ENCODE peak calls at places on chromosomes 16 and 17, in four cellular contexts. S is tibial artery, Z is thoracic aorta, F is IMR-90. P is an unnamed sample.

GRCh38 chr17:50731575-50732460 is 12.4 kb downstream of the LUC7L3 start:
- DNase-seq in S (no peak), Z (no peak), F (no peak), P (no peak)

GRCh38 chr16:49484454-49484853 is 110.8 kb downstream of the C16orf78 start:
- DNase-seq in S (peak; percentile 83), Z (peak; percentile 43), F (no peak), P (peak; percentile 83)

GRCh38 chr16:30895592-30896202 is 717 bp upstream of the CTF1 start:
- DNase-seq in S (no peak), Z (no peak), F (no peak), P (no peak)

GRCh38 chr17:38458521-38458920 is 30.3 kb downstream of the ARHGAP23 start:
- DNase-seq in S (no peak), Z (no peak), F (no peak), P (no peak)

GRCh38 chr17:9206160-9206988 is 185.1 kb downstream of the NTN1 start:
- DNase-seq in S (no peak), Z (no peak), F (no peak), P (no peak)

GRCh38 chr16:66193543-66194229 is 172.8 kb upstream of the CDH5 start:
- DNase-seq in S (no peak), Z (no peak), F (no peak), P (no peak)

GRCh38 chr16:22081050-22081449 is 11.3 kb upstream of the VWA3A start:
- DNase-seq in S (no peak), Z (no peak), F (no peak), P (no peak)

GRCh38 chr17:36850794-36851193 is 86.5 kb upstream of the LHX1 start:
- DNase-seq in S (no peak), Z (no peak), F (peak; percentile 74), P (no peak)

GRCh38 chr16:65740716-65741115 is 618.9 kb upstream of the CDH11 start:
- DNase-seq in S (no peak), Z (no peak), F (peak; percentile 26), P (no peak)

GRCh38 chr17:38415250-38416194 is 12.7 kb upstream of the ARHGAP23 start:
- DNase-seq in S (no peak), Z (no peak), F (peak; percentile 69), P (no peak)

GRCh38 chr16:51152691-51153261 is 1.7 kb upstream of the SALL1 start:
- DNase-seq in S (no peak), Z (no peak), F (peak; percentile 37), P (no peak)

GRCh38 chr16:85449885-85450245 is 163.3 kb upstream of the GSE1 start:
- DNase-seq in S (no peak), Z (no peak), F (no peak), P (no peak)

GRCh38 chr17:70434536-70435490 is 265.5 kb downstream of the KCNJ2 start:
- DNase-seq in S (no peak), Z (no peak), F (no peak), P (no peak)

GRCh38 chr17:20922128-20922670 is 120.6 kb downstream of the USP22 start:
- DNase-seq in S (no peak), Z (no peak), F (peak; percentile 52), P (no peak)

GRCh38 chr16:54928421-54929089 is 2.1 kb upstream of the IRX5 start:
- DNase-seq in S (peak; percentile 87), Z (no peak), F (no peak), P (no peak)

GRCh38 chr16:50025544-50025931 is 513 bp downstream of the CNEP1R1 start:
- DNase-seq in S (no peak), Z (no peak), F (no peak), P (no peak)

GRCh38 chr16:68373528-68374250 is 62.9 kb downstream of the PRMT7 start:
- DNase-seq in S (no peak), Z (no peak), F (no peak), P (no peak)

GRCh38 chr17:6084226-6085161 is 14.3 kb downstream of the WSCD1 start:
- DNase-seq in S (no peak), Z (no peak), F (no peak), P (no peak)

GRCh38 chr17:39208893-39209292 is 8.8 kb downstream of the RPL19 start:
- DNase-seq in S (no peak), Z (no peak), F (no peak), P (no peak)

GRCh38 chr17:64420143-64420670 is 28.7 kb upstream of the MILR1 start:
- DNase-seq in S (no peak), Z (no peak), F (peak; percentile 84), P (no peak)

GRCh38 chr17:7560172-7561027 is 1.3 kb upstream of the SENP3 start:
- DNase-seq in S (peak; percentile 79), Z (no peak), F (peak; percentile 49), P (no peak)

DNA sequence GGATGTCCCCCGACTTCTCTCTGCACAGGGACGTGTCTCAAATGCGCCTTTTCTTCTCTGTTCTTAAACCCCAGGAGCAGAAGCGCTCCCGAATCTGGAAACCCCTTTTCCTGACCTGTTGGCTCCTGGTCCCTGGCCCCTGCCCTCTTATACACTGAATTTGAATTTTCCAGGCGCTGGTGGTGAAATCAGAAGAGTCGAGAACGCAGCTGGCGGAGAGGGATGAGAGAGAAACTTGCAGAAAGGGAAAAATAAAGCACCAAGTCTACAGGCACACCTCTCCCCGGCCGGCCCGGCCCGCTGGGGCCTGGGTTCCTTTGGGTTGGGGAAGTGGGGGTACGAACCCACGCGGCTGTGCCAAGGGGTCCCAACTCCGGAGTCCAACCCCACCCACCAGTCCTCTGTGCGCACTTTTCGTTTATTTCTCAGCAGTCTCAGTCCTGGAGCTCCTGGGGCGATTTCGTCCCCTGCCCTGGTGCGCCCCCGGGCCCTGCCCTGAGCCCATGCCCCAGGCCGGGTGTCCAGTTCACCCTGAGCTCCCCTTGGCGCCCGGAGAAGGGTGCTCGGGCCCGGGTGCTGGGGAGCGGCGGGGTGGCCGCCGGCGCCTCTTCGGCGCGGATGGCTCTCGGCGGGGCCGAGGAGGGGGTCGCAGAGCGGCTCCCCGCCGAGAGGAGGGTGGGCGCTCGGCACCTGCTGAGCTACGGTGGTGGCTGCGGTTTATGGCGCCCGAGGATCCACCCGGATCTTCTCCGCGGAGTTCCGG is 15.5 kb upstream of the CBX8 start:
- DNase-seq in S (no peak), Z (no peak), F (no peak), P (no peak)
- H3K27ac ChIP-seq in S (no peak overlapping the region), Z (no peak overlapping the region), F (no peak overlapping the region), P (no peak overlapping the region)

GRCh38 chr16:74718140-74718539 is 17.5 kb upstream of the MLKL start:
- DNase-seq in S (no peak), Z (no peak), F (no peak), P (no peak)
- H3K36me3 ChIP-seq in S (no peaks in the 10 kb centered on the region), Z (no peaks in the 10 kb centered on the region), F (no peaks in the 10 kb centered on the region), P (no peaks in the 10 kb centered on the region)

GRCh38 chr16:9755076-9755475 is 427.2 kb downstream of the GRIN2A start:
- DNase-seq in S (no peak), Z (no peak), F (no peak), P (no peak)
- TF ChIP-seq CTCF in S (no peak), Z (no peak), F (no peak), P (no peak)

GRCh38 chr17:67850991-67851631 is 25.8 kb downstream of the BPTF start:
- DNase-seq in S (no peak), Z (no peak), F (no peak), P (no peak)
- H3K27ac ChIP-seq in S (no peak overlapping the region), Z (no peak overlapping the region), F (no peak overlapping the region), P (no peak overlapping the region)

DNA sequence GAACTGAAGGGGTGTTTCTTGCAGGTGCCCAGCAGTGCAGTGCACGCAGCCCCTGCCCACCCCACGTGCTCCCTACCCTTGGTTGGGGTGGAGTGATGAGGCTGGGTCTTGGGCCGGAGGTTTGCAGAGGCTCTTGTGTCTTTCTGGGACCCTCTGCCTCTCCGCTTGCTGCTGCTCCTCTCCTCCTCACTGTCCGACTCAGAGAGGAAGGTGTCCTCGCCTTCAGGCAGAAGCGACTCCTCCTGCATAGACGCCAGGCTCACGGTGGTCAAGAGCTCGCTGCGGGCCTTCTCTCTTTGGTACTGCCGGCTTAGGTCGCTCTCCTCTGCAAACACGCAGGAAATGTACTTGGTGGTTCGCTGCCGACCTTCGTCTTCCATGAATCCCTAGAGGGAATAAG is 42.9 kb downstream of the GTF3C1 start:
- DNase-seq in S (no peak), Z (no peak), F (no peak), P (no peak)
- H3K36me3 ChIP-seq in S (peaks cover 98% of the 10 kb centered on the region), Z (peaks cover 93% of the 10 kb centered on the region), F (peaks cover 79% of the 10 kb centered on the region), P (peaks cover 99% of the 10 kb centered on the region)

DNA sequence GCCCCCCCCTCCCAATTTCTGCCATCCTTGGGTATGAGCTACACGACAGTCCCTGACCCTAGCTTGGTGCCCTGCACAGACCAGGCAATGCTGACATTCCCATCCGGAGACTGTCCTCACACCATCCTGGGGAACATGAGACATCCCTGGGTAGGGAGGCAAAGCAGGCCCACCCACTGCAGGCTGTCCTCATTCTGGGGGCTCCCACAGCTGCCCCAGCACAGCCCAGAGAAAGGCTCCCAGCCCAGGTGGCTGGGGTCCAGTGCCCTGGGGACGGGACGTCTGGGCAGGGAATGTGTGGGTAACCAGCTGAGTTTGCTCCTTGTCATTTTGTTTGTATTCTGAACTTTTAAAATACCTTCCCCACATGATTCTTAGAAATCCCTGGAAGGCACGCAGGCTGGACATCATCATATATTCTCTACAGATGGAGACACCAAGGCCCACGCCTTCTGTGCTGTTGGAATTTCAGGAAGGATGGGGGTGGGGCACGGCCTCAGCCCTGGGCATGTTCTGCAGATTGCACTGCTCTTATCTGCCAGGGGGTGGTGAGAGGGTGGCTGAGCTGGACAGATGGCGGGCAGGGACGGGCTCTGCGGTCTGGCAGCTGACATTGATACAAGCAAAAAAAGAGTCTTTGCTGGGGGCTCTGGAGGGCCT is 28.5 kb downstream of the LRRC75A start:
- DNase-seq in S (no peak), Z (no peak), F (peak; percentile 59), P (peak; percentile 75)
- TF ChIP-seq CTCF in S (peak; percentile 24), Z (peak; percentile 30), F (peak; percentile 42), P (peak; percentile 28)